ENCODE peak calls at places on chromosome 5, in four cellular contexts. R is GM12878, Z is HepG2, G is HCT116. X is an unnamed sample.

GRCh38 chr5:108639356-108639755 is 108.3 kb upstream of the FER start:
- DNase-seq in R (no peak), Z (no peak), G (no peak), X (no peak)

GRCh38 chr5:36875789-36876388 is 680 bp upstream of the NIPBL start:
- DNase-seq in R (peak), Z (peak), G (peak), X (peak)

GRCh38 chr5:117245130-117245529 is 670.5 kb upstream of the SEMA6A start:
- DNase-seq in R (no peak), Z (no peak), G (no peak), X (no peak)

GRCh38 chr5:126837907-126838539 is 61.1 kb downstream of the LMNB1 start:
- DNase-seq in R (no peak), Z (no peak), G (no peak), X (peak)

GRCh38 chr5:88158056-88158455 is 110.6 kb downstream of the TMEM161B start:
- DNase-seq in R (no peak), Z (no peak), G (no peak), X (no peak)

GRCh38 chr5:43514471-43514815 is 505 bp downstream of the C5orf34 start:
- DNase-seq in R (no peak), Z (peak), G (no peak), X (peak)

GRCh38 chr5:59863777-59864176 is 29.7 kb downstream of the PDE4D start:
- DNase-seq in R (no peak), Z (no peak), G (no peak), X (no peak)

GRCh38 chr5:7874639-7875038 is 5.7 kb downstream of the MTRR start:
- DNase-seq in R (no peak), Z (no peak), G (no peak), X (no peak)

GRCh38 chr5:22044229-22044628 is 808.9 kb downstream of the CDH12 start:
- DNase-seq in R (no peak), Z (no peak), G (no peak), X (no peak)

GRCh38 chr5:75281716-75282465 is 45.2 kb upstream of the ANKRD31 start:
- DNase-seq in R (no peak), Z (peak), G (peak), X (no peak)

DNA sequence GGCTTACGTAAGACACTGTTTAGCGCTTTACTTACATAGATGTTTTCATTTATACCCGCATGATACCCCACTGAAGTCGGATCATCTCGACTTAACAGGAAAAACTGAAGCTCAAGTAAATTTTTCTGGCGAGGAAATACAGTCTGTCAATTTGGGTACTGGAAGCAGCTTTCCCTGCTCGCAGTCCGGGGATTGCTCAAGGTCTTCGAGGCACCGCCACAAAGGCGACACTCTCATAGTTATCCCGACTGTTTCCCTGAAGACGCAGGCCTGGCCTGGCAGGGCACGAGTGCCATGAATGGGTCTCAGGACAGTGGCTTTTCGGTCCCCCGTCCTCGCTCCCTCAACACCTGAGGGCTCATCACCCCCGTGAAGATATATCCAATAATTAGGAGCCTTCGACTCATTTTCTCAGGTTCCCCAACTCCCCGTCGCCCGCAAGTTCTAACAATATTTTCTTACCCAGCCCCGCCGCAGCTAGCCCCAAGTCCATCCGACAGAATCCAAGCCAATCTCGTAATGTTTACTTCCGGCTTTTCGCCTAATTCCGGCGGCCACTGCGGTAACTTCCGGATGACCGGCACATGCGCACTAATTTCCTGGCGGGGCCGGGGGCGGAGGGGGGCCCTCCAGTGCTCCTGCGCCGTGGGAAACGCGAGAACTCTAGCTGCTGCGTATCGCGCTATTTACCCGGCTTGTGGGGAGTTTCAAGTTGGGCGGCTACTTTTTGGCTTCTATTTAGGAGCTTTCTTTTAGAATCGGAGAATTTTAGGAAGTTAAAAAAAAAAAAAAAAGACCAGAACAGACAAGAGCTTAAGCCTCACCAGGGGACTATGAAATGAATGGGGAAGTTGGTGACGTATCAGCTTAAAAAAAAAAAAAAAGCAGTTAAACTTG is at the start of gene SLU7:
- DNase-seq in R (peak), Z (peak), G (peak), X (peak)
- TF ChIP-seq JUND in R (no peak), Z (no peak), G (no peak), X (no peak)

GRCh38 chr5:144421411-144421810 is 250.7 kb downstream of the KCTD16 start:
- DNase-seq in R (no peak), Z (no peak), G (no peak), X (no peak)
- TF ChIP-seq JUND in R (no peak), Z (no peak), G (no peak), X (no peak)

GRCh38 chr5:9429691-9430215 is 116.1 kb downstream of the SEMA5A start:
- DNase-seq in R (no peak), Z (no peak), G (no peak), X (no peak)
- TF ChIP-seq JUND in R (no peak), Z (no peak), G (no peak), X (no peak)

GRCh38 chr5:104513194-104513602 is 950.6 kb upstream of the NUDT12 start:
- DNase-seq in R (no peak), Z (peak), G (peak), X (no peak)
- TF ChIP-seq JUND in R (no peak), Z (no peak), G (peak), X (no peak)

DNA sequence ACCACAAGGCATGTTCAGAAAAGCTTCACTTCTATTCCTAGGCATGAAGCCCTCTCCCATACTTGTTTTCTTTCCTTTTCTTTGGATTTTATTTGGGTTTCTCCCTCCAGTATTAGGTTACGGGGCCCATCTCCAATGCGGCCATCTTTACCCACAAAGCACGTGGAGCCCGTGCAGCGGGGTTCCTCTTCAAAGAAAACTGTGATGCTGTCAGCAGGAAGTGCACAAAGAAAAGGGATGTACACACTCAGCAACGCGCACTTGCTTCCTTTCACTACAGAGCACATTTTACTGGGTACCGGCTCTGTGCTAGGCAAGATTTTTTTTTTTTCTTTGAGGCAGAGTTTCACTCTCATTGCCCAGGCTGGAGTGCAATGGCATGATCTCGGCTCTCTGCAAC is 106.6 kb downstream of the COL23A1 start:
- DNase-seq in R (no peak), Z (no peak), G (no peak), X (no peak)
- TF ChIP-seq JUND in R (no peak), Z (no peak), G (no peak), X (no peak)

DNA sequence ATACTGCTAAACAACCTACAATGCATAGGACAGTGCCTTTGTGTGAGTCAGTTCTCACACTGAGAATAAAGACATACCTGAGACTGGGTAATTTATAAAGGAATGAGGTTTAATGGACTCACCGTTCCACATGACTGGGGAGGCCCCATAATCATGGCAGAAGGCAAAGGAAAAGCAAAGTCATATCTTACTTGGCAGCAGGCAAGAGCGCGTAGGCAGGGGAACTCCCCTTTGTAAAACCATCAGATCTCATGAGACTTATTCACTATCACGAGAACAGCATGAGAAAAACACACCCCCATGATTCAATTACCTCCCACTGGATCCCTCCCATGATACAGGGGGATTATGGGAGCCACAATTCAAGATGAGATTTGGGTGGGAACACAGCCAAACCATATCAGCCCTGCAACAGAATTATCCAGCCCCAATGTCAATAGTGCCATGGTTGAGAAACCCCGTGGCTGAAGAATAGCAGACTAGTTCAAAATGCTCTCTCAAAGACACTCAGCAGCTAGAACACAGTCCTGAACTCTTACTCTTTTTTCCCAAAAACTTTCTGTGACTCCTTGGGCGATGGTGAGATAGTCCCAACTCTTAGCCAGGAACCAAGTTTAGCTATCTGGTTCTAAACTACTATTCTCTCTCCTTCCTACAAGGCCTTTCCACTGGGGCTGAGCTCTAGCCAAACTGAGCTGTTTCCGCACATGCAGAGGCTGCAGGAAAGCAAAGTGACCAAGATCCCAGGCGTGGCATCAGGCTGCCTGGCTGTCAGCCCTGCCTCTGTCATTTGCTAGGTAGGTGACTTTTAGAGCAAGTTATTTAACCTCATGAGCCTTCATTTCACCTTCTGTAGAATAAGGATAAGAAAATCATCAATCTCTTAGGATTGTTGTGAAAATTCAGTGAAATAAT is 21.7 kb downstream of the FAT2 start:
- DNase-seq in R (peak), Z (no peak), G (no peak), X (no peak)
- TF ChIP-seq JUND in R (no peak), Z (no peak), G (no peak), X (no peak)